ENCODE peak calls at places on chromosome 4, in nine cellular contexts. One of them, this sample, is unnamed.

GRCh38 chr4:48196758-48197504 is 62.9 kb upstream of the TXK start:
- DNase-seq in stimulated activated CD8-positive, alpha-beta memory T cell treated with anti-CD3 and anti-CD28 coated beads, Interleukin-2, amount 100 ng/mL, for 1 hour: no peak
- DNase-seq in activated T-cell treated with anti-CD3 and anti-CD28 coated beads for 24 hours: no peak
- DNase-seq in Right ventricle myocardium superior: no peak
- DNase-seq in nephron progenitor cell: no peak
- DNase-seq in brain microvascular endothelial cell: no peak
- DNase-seq in heart left ventricle: no peak
- DNase-seq in HEK293T: no peak
- DNase-seq in NCI-H1092 treated with DMSO at 0.1 percent for 48 hours: no peak
- DNase-seq in this sample: no peak

GRCh38 chr4:148259841-148260240 is 182.4 kb downstream of the NR3C2 start:
- DNase-seq in stimulated activated CD8-positive, alpha-beta memory T cell treated with anti-CD3 and anti-CD28 coated beads, Interleukin-2, amount 100 ng/mL, for 1 hour: no peak
- DNase-seq in HEK293T: no peak
- DNase-seq in Right ventricle myocardium superior: no peak
- DNase-seq in NCI-H1092 treated with DMSO at 0.1 percent for 48 hours: no peak
- DNase-seq in activated T-cell treated with anti-CD3 and anti-CD28 coated beads for 24 hours: no peak
- DNase-seq in brain microvascular endothelial cell: no peak
- DNase-seq in nephron progenitor cell: no peak
- DNase-seq in heart left ventricle: no peak
- DNase-seq in this sample: no peak

GRCh38 chr4:181301735-181302380 is 941.3 kb upstream of the TENM3 start:
- DNase-seq in Right ventricle myocardium superior: peak
- DNase-seq in nephron progenitor cell: peak
- DNase-seq in stimulated activated CD8-positive, alpha-beta memory T cell treated with anti-CD3 and anti-CD28 coated beads, Interleukin-2, amount 100 ng/mL, for 1 hour: no peak
- DNase-seq in heart left ventricle: peak
- DNase-seq in HEK293T: peak
- DNase-seq in brain microvascular endothelial cell: peak
- DNase-seq in activated T-cell treated with anti-CD3 and anti-CD28 coated beads for 24 hours: no peak
- DNase-seq in NCI-H1092 treated with DMSO at 0.1 percent for 48 hours: peak
- DNase-seq in this sample: no peak

GRCh38 chr4:94566420-94566819 is 114.7 kb downstream of the PDLIM5 start:
- DNase-seq in nephron progenitor cell: no peak
- DNase-seq in heart left ventricle: no peak
- DNase-seq in brain microvascular endothelial cell: no peak
- DNase-seq in Right ventricle myocardium superior: no peak
- DNase-seq in HEK293T: no peak
- DNase-seq in stimulated activated CD8-positive, alpha-beta memory T cell treated with anti-CD3 and anti-CD28 coated beads, Interleukin-2, amount 100 ng/mL, for 1 hour: no peak
- DNase-seq in activated T-cell treated with anti-CD3 and anti-CD28 coated beads for 24 hours: no peak
- DNase-seq in NCI-H1092 treated with DMSO at 0.1 percent for 48 hours: no peak
- DNase-seq in this sample: no peak

GRCh38 chr4:78645853-78646757 is 94.5 kb downstream of the ANXA3 start:
- DNase-seq in stimulated activated CD8-positive, alpha-beta memory T cell treated with anti-CD3 and anti-CD28 coated beads, Interleukin-2, amount 100 ng/mL, for 1 hour: no peak
- DNase-seq in activated T-cell treated with anti-CD3 and anti-CD28 coated beads for 24 hours: no peak
- DNase-seq in heart left ventricle: peak
- DNase-seq in HEK293T: no peak
- DNase-seq in nephron progenitor cell: no peak
- DNase-seq in brain microvascular endothelial cell: peak
- DNase-seq in NCI-H1092 treated with DMSO at 0.1 percent for 48 hours: no peak
- DNase-seq in Right ventricle myocardium superior: peak
- DNase-seq in this sample: peak

GRCh38 chr4:53778122-53778521 is 186.8 kb upstream of the LNX1 start:
- DNase-seq in nephron progenitor cell: no peak
- DNase-seq in NCI-H1092 treated with DMSO at 0.1 percent for 48 hours: no peak
- DNase-seq in Right ventricle myocardium superior: no peak
- DNase-seq in stimulated activated CD8-positive, alpha-beta memory T cell treated with anti-CD3 and anti-CD28 coated beads, Interleukin-2, amount 100 ng/mL, for 1 hour: no peak
- DNase-seq in HEK293T: no peak
- DNase-seq in brain microvascular endothelial cell: no peak
- DNase-seq in activated T-cell treated with anti-CD3 and anti-CD28 coated beads for 24 hours: no peak
- DNase-seq in heart left ventricle: no peak
- DNase-seq in this sample: no peak

GRCh38 chr4:947491-947971 is 15.3 kb downstream of the TMEM175 start:
- DNase-seq in activated T-cell treated with anti-CD3 and anti-CD28 coated beads for 24 hours: no peak
- DNase-seq in HEK293T: no peak
- DNase-seq in brain microvascular endothelial cell: no peak
- DNase-seq in NCI-H1092 treated with DMSO at 0.1 percent for 48 hours: no peak
- DNase-seq in heart left ventricle: no peak
- DNase-seq in stimulated activated CD8-positive, alpha-beta memory T cell treated with anti-CD3 and anti-CD28 coated beads, Interleukin-2, amount 100 ng/mL, for 1 hour: no peak
- DNase-seq in nephron progenitor cell: no peak
- DNase-seq in Right ventricle myocardium superior: peak
- DNase-seq in this sample: peak

GRCh38 chr4:142324572-142324971 is 521.5 kb downstream of the INPP4B start:
- DNase-seq in heart left ventricle: no peak
- DNase-seq in activated T-cell treated with anti-CD3 and anti-CD28 coated beads for 24 hours: no peak
- DNase-seq in nephron progenitor cell: no peak
- DNase-seq in stimulated activated CD8-positive, alpha-beta memory T cell treated with anti-CD3 and anti-CD28 coated beads, Interleukin-2, amount 100 ng/mL, for 1 hour: no peak
- DNase-seq in Right ventricle myocardium superior: no peak
- DNase-seq in brain microvascular endothelial cell: no peak
- DNase-seq in NCI-H1092 treated with DMSO at 0.1 percent for 48 hours: no peak
- DNase-seq in HEK293T: no peak
- DNase-seq in this sample: no peak

GRCh38 chr4:29259556-29259955 is 1460.6 kb upstream of the PCDH7 start:
- DNase-seq in brain microvascular endothelial cell: no peak
- DNase-seq in activated T-cell treated with anti-CD3 and anti-CD28 coated beads for 24 hours: no peak
- DNase-seq in HEK293T: no peak
- DNase-seq in stimulated activated CD8-positive, alpha-beta memory T cell treated with anti-CD3 and anti-CD28 coated beads, Interleukin-2, amount 100 ng/mL, for 1 hour: no peak
- DNase-seq in nephron progenitor cell: no peak
- DNase-seq in Right ventricle myocardium superior: no peak
- DNase-seq in heart left ventricle: no peak
- DNase-seq in NCI-H1092 treated with DMSO at 0.1 percent for 48 hours: no peak
- DNase-seq in this sample: no peak

GRCh38 chr4:120920666-120921065 is 1.9 kb downstream of the PRDM5 start:
- DNase-seq in stimulated activated CD8-positive, alpha-beta memory T cell treated with anti-CD3 and anti-CD28 coated beads, Interleukin-2, amount 100 ng/mL, for 1 hour: no peak
- DNase-seq in brain microvascular endothelial cell: no peak
- DNase-seq in NCI-H1092 treated with DMSO at 0.1 percent for 48 hours: no peak
- DNase-seq in heart left ventricle: no peak
- DNase-seq in activated T-cell treated with anti-CD3 and anti-CD28 coated beads for 24 hours: no peak
- DNase-seq in HEK293T: no peak
- DNase-seq in Right ventricle myocardium superior: no peak
- DNase-seq in nephron progenitor cell: no peak
- DNase-seq in this sample: no peak

GRCh38 chr4:26996745-26997144 is 136.1 kb downstream of the STIM2 start:
- DNase-seq in brain microvascular endothelial cell: no peak
- DNase-seq in Right ventricle myocardium superior: no peak
- DNase-seq in NCI-H1092 treated with DMSO at 0.1 percent for 48 hours: no peak
- DNase-seq in HEK293T: no peak
- DNase-seq in nephron progenitor cell: no peak
- DNase-seq in activated T-cell treated with anti-CD3 and anti-CD28 coated beads for 24 hours: no peak
- DNase-seq in heart left ventricle: no peak
- DNase-seq in stimulated activated CD8-positive, alpha-beta memory T cell treated with anti-CD3 and anti-CD28 coated beads, Interleukin-2, amount 100 ng/mL, for 1 hour: no peak
- DNase-seq in this sample: no peak

GRCh38 chr4:128951316-128951715 is 141.8 kb downstream of the JADE1 start:
- DNase-seq in brain microvascular endothelial cell: no peak
- DNase-seq in HEK293T: no peak
- DNase-seq in stimulated activated CD8-positive, alpha-beta memory T cell treated with anti-CD3 and anti-CD28 coated beads, Interleukin-2, amount 100 ng/mL, for 1 hour: no peak
- DNase-seq in heart left ventricle: no peak
- DNase-seq in Right ventricle myocardium superior: no peak
- DNase-seq in activated T-cell treated with anti-CD3 and anti-CD28 coated beads for 24 hours: no peak
- DNase-seq in NCI-H1092 treated with DMSO at 0.1 percent for 48 hours: no peak
- DNase-seq in nephron progenitor cell: no peak
- DNase-seq in this sample: no peak

GRCh38 chr4:8831221-8832129 is 40.2 kb downstream of the HMX1 start:
- DNase-seq in stimulated activated CD8-positive, alpha-beta memory T cell treated with anti-CD3 and anti-CD28 coated beads, Interleukin-2, amount 100 ng/mL, for 1 hour: no peak
- DNase-seq in nephron progenitor cell: no peak
- DNase-seq in NCI-H1092 treated with DMSO at 0.1 percent for 48 hours: no peak
- DNase-seq in HEK293T: no peak
- DNase-seq in heart left ventricle: no peak
- DNase-seq in activated T-cell treated with anti-CD3 and anti-CD28 coated beads for 24 hours: no peak
- DNase-seq in brain microvascular endothelial cell: no peak
- DNase-seq in Right ventricle myocardium superior: peak
- DNase-seq in this sample: no peak

This sample was measured in tibial artery.